ENCODE peak calls at places on chromosomes 6 and 20, in eight cellular contexts. P, G, S, X, J, Y, U and M are unnamed samples.

GRCh38 chr20:18719426-18719825 is 94.2 kb upstream of the SCP2D1 start:
- DNase-seq in J (no peak), U (no peak), X (no peak), Y (no peak), G (no peak), P (peak; percentile 33), S (no peak), M (no peak)

GRCh38 chr6:15473741-15474161 is 189.1 kb downstream of the DTNBP1 start:
- DNase-seq in P (no peak), G (peak; percentile 38), Y (no peak), U (no peak), X (no peak), J (no peak), S (peak; percentile 62), M (no peak)

GRCh38 chr20:13342469-13343242 is 121.6 kb downstream of the ISM1 start:
- DNase-seq in Y (no peak), X (no peak), U (no peak), S (no peak), G (no peak), J (no peak), P (no peak), M (no peak)

GRCh38 chr20:21433329-21433890 is 36.1 kb upstream of the NKX2-4 start:
- DNase-seq in S (no peak), J (no peak), X (no peak), U (peak; percentile 20), Y (no peak), P (no peak), G (no peak), M (no peak)

GRCh38 chr20:59645761-59646171 is 41.4 kb downstream of the PHACTR3 start:
- DNase-seq in U (no peak), Y (no peak), S (no peak), G (no peak), X (no peak), J (no peak), P (no peak), M (no peak)

GRCh38 chr20:46206025-46206424 is 87.9 kb downstream of the CD40 start:
- DNase-seq in X (peak; percentile 66), J (peak; percentile 69), S (peak; percentile 54), Y (no peak), P (no peak), U (peak; percentile 98), G (no peak), M (peak; percentile 90)

GRCh38 chr6:113396644-113397201 is 460.4 kb upstream of the MARCKS start:
- DNase-seq in P (no peak), S (peak; percentile 17), Y (no peak), X (no peak), U (no peak), J (no peak), G (no peak), M (no peak)

GRCh38 chr20:20404546-20405092 is 36.7 kb downstream of the INSM1 start:
- DNase-seq in S (no peak), U (no peak), X (no peak), P (no peak), G (no peak), Y (no peak), J (no peak), M (no peak)

GRCh38 chr6:37696841-37697735 is 595 bp downstream of the MDGA1 start:
- DNase-seq in S (peak; percentile 7), G (no peak), J (peak; percentile 54), X (peak; percentile 69), P (no peak), U (peak; percentile 62), Y (peak; percentile 40), M (no peak)

GRCh38 chr6:14464049-14464448 is 346.5 kb downstream of the CD83 start:
- DNase-seq in J (no peak), U (no peak), Y (no peak), S (no peak), X (no peak), P (no peak), G (no peak), M (no peak)

GRCh38 chr6:121809211-121809610 is 373.8 kb downstream of the GJA1 start:
- DNase-seq in J (no peak), U (no peak), P (no peak), X (no peak), Y (no peak), S (no peak), G (no peak), M (no peak)

GRCh38 chr6:88165877-88166492 is at the start of gene CNR1:
- DNase-seq in X (peak; percentile 77), G (peak; percentile 22), J (peak; percentile 63), S (peak; percentile 34), P (peak; percentile 83), U (no peak), Y (peak; percentile 69), M (peak; percentile 46)

GRCh38 chr20:19975901-19976300 is 41.3 kb upstream of the NAA20 start:
- DNase-seq in U (no peak), G (no peak), Y (no peak), J (peak; percentile 52), S (no peak), P (no peak), X (no peak), M (no peak)

GRCh38 chr20:63099426-63100267 is 92.9 kb upstream of the BHLHE23 start:
- DNase-seq in P (peak; percentile 15), J (peak; percentile 20), X (no peak), S (no peak), Y (no peak), U (no peak), G (no peak), M (peak; percentile 18)

GRCh38 chr6:3337521-3338350 is 79.0 kb downstream of the PSMG4 start:
- DNase-seq in U (peak; percentile 69), J (no peak), S (peak; percentile 76), G (no peak), Y (no peak), P (no peak), X (peak; percentile 33), M (no peak)

GRCh38 chr20:25058051-25058796 is at the start of gene ACSS1:
- DNase-seq in U (no peak), P (no peak), S (peak; percentile 45), X (peak; percentile 90), J (peak; percentile 85), G (no peak), Y (no peak), M (peak; percentile 52)

GRCh38 chr6:155186052-155186658 is 77.7 kb upstream of the CLDN20 start:
- DNase-seq in U (no peak), J (no peak), S (peak; percentile 41), G (no peak), P (no peak), Y (no peak), X (no peak), M (no peak)

GRCh38 chr6:10154251-10154650 is 260.6 kb downstream of the TFAP2A start:
- DNase-seq in S (no peak), G (no peak), P (no peak), Y (no peak), X (no peak), J (no peak), U (no peak), M (no peak)

GRCh38 chr20:18750735-18751134 is 62.8 kb upstream of the SCP2D1 start:
- DNase-seq in Y (no peak), X (no peak), P (no peak), U (no peak), G (no peak), J (no peak), S (no peak), M (no peak)

GRCh38 chr6:54085526-54085925 is 25.7 kb upstream of the MLIP start:
- DNase-seq in S (peak; percentile 7), P (no peak), X (no peak), U (no peak), G (peak; percentile 13), Y (no peak), J (no peak), M (no peak)

GRCh38 chr20:35607003-35607735 is 8.5 kb upstream of the SPAG4 start:
- DNase-seq in J (no peak), Y (no peak), P (no peak), G (no peak), X (no peak), S (no peak), U (no peak), M (no peak)

GRCh38 chr20:56343861-56344381 is 14.9 kb upstream of the FAM210B start:
- DNase-seq in X (peak; percentile 73), U (no peak), S (peak; percentile 27), J (peak; percentile 56), Y (peak; percentile 61), G (no peak), P (peak; percentile 84), M (no peak)

GRCh38 chr6:30782425-30783014 is 38.2 kb upstream of the IER3 start:
- DNase-seq in X (no peak), S (peak; percentile 43), Y (no peak), J (no peak), P (no peak), G (no peak), U (no peak), M (no peak)

GRCh38 chr6:43606019-43606418 is 23.0 kb downstream of the GTPBP2 start:
- DNase-seq in S (no peak), G (no peak), J (no peak), U (no peak), X (no peak), P (no peak), Y (no peak), M (no peak)